ENCODE peak calls at places on chromosomes 11 and 22, in seven cellular contexts. H is transverse colon, V is HCT116, O is A549, D is IMR-90, I is GM12891, U is heart left ventricle. G is an unnamed sample.

GRCh38 chr22:27990879-27991278 is 71.8 kb upstream of the PITPNB start:
- DNase-seq in V (peak; percentile 32), D (peak; percentile 8), U (peak; percentile 64), I (peak; percentile 55), H (peak; percentile 15), O (peak; percentile 16), G (peak; percentile 34)

GRCh38 chr11:86978756-86979608 is 23.8 kb upstream of the FZD4 start:
- DNase-seq in O (peak; percentile 56), U (no peak), V (peak; percentile 21), H (no peak), I (no peak), D (peak; percentile 65), G (no peak)

GRCh38 chr11:83364500-83365059 is 78.4 kb upstream of the CCDC90B start:
- DNase-seq in H (no peak), D (no peak), I (no peak), V (no peak), O (no peak), U (no peak), G (no peak)

GRCh38 chr22:30078320-30079311 is 1.6 kb upstream of the HORMAD2 start:
- DNase-seq in U (no peak), D (no peak), V (no peak), H (no peak), O (no peak), I (no peak), G (no peak)

GRCh38 chr22:46262449-46263207 is 515 bp downstream of the PKDREJ start:
- DNase-seq in I (no peak), U (peak; percentile 67), D (peak; percentile 35), O (no peak), H (peak; percentile 71), V (no peak), G (no peak)

GRCh38 chr11:123188508-123189165 is 6.4 kb downstream of the CLMP start:
- DNase-seq in H (no peak), V (no peak), D (peak; percentile 99), I (no peak), O (no peak), U (no peak), G (no peak)

GRCh38 chr11:44015624-44016007 is 32.2 kb upstream of the ACCSL start:
- DNase-seq in H (no peak), I (no peak), U (no peak), V (no peak), O (no peak), D (no peak), G (no peak)

GRCh38 chr11:12719221-12719620 is 45.0 kb downstream of the TEAD1 start:
- DNase-seq in V (no peak), I (no peak), D (peak; percentile 43), U (no peak), H (no peak), O (no peak), G (no peak)

GRCh38 chr11:62854825-62855570 is 15.6 kb upstream of the WDR74 start:
- DNase-seq in U (no peak), H (no peak), I (no peak), V (no peak), D (no peak), O (no peak), G (no peak)

GRCh38 chr11:118610773-118611432 is 3.5 kb downstream of the PHLDB1 start:
- DNase-seq in O (peak; percentile 63), I (peak; percentile 69), V (no peak), H (peak; percentile 90), D (peak; percentile 66), U (peak; percentile 87), G (no peak)

GRCh38 chr11:61413496-61413895 is 16.3 kb downstream of the CPSF7 start:
- DNase-seq in D (peak; percentile 41), H (no peak), O (no peak), U (no peak), I (no peak), V (no peak), G (no peak)

GRCh38 chr22:26656896-26657851 is at the start of gene MIAT:
- DNase-seq in V (no peak), O (no peak), U (no peak), H (peak; percentile 64), D (peak; percentile 24), I (peak; percentile 73), G (no peak)

GRCh38 chr22:17597217-17597616 is 31.3 kb downstream of the ATP6V1E1 start:
- DNase-seq in H (no peak), D (peak; percentile 42), V (no peak), I (no peak), O (no peak), U (no peak), G (no peak)

GRCh38 chr11:3885855-3886254 is 30.4 kb downstream of the STIM1 start:
- DNase-seq in O (no peak), V (peak; percentile 62), D (no peak), U (no peak), H (no peak), I (no peak), G (no peak)

GRCh38 chr11:83115551-83115950 is 41.4 kb upstream of the PCF11 start:
- DNase-seq in D (no peak), I (no peak), O (no peak), U (peak; percentile 21), H (peak; percentile 12), V (no peak), G (no peak)

GRCh38 chr11:117621226-117621625 is 175.8 kb downstream of the DSCAML1 start:
- DNase-seq in I (no peak), H (no peak), U (no peak), O (peak; percentile 20), V (peak; percentile 8), D (peak; percentile 18), G (no peak)

GRCh38 chr11:2803186-2804057 is 82.2 kb downstream of the CDKN1C start:
- DNase-seq in U (peak; percentile 18), O (no peak), D (no peak), V (no peak), I (no peak), H (peak; percentile 4), G (no peak)

GRCh38 chr11:125193158-125193557 is 28.6 kb downstream of the PKNOX2 start:
- DNase-seq in H (no peak), V (no peak), O (no peak), U (no peak), D (no peak), I (no peak), G (no peak)

DNA sequence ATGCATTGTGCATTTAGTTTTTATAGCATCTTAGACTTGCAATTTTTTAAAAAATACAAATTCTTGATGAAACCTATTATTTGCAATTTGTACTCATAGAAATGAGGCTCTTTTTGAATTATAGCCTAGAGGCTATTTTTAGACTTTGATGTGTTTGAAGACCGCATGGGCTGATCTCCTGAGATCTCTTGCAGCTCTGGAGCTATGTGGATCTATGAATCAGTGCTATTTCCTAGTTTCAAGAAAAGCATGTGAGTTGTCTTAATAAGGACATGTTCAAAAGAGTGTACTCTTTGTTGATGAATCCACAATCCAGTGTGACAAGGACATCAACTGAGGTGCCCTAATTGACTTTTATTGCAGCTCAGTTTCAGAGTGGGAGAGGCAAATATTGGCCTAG is 620.5 kb downstream of the ETS1 start:
- DNase-seq in V (no peak), O (no peak), U (no peak), H (no peak), D (no peak), I (no peak), G (no peak)
- TF ChIP-seq POLR2A in V (no peak), O (no peak), U (no peak), H (no peak), D (no peak), I (no peak), G (no peak)

DNA sequence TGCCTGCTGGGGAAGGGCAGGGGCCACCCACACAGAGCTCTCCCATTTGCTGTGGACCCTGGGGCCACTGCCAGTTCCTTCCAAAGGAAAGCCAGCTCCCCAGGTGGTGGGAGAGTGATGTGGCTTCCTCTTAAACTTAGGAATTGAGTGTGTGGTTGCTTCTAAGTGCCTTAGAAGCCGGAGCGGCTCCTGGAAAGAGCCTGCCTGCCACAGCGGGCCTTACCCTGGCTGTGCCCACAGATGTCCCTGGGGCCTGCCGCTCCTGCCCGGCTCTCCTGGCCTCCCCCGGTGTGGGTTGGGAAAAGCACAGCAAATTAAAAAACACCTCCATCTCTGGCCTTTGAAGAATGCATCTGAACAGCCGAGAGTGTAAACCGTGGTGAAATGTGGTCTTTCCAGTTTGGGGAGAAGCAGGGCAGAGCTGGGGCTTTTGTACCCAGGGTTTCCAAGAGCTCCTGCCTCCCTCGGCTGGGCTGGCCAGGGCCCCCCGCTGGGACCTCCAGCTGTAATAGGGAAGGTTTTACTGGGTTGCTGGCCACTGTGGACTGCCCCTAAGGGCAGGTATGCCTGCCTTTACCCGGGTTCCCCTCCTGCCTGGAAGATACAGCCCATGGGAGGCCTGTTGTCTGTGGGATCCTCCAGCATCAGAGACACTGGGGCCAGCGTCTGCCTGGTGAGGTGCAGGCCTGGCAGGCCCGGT is 30.2 kb downstream of the LRP5 start:
- DNase-seq in O (no peak), D (no peak), I (no peak), V (peak; percentile 69), H (no peak), U (no peak), G (peak; percentile 65)
- TF ChIP-seq POLR2A in O (no peak), D (no peak), I (no peak), V (no peak), H (no peak), U (no peak), G (no peak)

DNA sequence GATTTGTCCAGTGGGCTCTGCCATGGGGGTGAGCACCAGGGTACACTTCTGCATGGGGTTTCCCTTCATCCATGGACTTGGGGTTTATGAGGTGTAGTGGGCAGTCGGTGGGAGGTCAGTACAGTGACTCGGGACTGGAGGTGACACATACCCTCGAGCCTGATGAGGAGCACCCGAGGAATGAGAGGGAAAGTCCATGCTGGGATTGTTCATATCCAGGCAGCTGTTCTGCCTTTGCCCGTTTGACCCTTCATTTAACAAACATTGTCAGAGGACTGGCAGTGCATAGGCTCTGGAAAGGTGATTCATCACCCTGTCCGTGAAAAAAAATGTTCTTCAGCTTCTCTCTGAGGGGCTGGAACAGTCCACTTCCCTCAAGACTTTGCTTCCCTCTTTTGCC is 2.7 kb downstream of the NAV2 start:
- DNase-seq in D (peak; percentile 98), O (peak; percentile 70), I (no peak), U (no peak), H (no peak), V (no peak), G (peak; percentile 63)
- TF ChIP-seq POLR2A in D (peak; percentile 43), O (no peak), I (no peak), U (no peak), H (no peak), V (no peak), G (peak; percentile 1)

GRCh38 chr22:36280379-36280778 is 27.4 kb downstream of the APOL1 start:
- DNase-seq in I (no peak), O (no peak), H (no peak), U (no peak), V (no peak), D (peak; percentile 26), G (no peak)

GRCh38 chr22:36274547-36274946 is 21.6 kb downstream of the APOL1 start:
- DNase-seq in U (no peak), D (no peak), H (no peak), V (no peak), I (no peak), O (no peak), G (no peak)

GRCh38 chr22:36281726-36282077 is 28.8 kb downstream of the APOL1 start:
- DNase-seq in V (no peak), I (no peak), O (no peak), D (no peak), H (no peak), U (no peak), G (no peak)

GRCh38 chr22:36279219-36279666 is 26.3 kb downstream of the APOL1 start:
- DNase-seq in V (no peak), H (no peak), D (no peak), U (no peak), O (no peak), I (no peak), G (no peak)

GRCh38 chr22:36277482-36278291 is 24.8 kb downstream of the APOL1 start:
- DNase-seq in U (peak; percentile 60), V (peak; percentile 40), H (peak; percentile 68), O (peak; percentile 62), I (peak; percentile 65), D (peak; percentile 56), G (no peak)
- TF ChIP-seq POLR2A in U (no peak), V (no peak), H (no peak), O (no peak), I (no peak), D (peak; percentile 38), G (no peak)